ENCODE peak calls at places on chromosomes 1 and 21, in eight cellular contexts. T, O, M, V, Y, R, C and W are unnamed samples.

GRCh38 chr1:234760303-234760723 is 150.3 kb upstream of the IRF2BP2 start:
- DNase-seq in T (no peak), O (no peak), M (no peak), V (no peak), Y (no peak), R (no peak), C (no peak), W (no peak)

GRCh38 chr1:180680558-180681144 is 48.8 kb downstream of the XPR1 start:
- DNase-seq in T (no peak), O (no peak), M (no peak), V (no peak), Y (peak; percentile 82), R (no peak), C (no peak), W (no peak)

GRCh38 chr1:1090424-1091343 is 16.6 kb upstream of the RNF223 start:
- DNase-seq in T (no peak), O (no peak), M (no peak), V (no peak), Y (no peak), R (no peak), C (no peak), W (no peak)

GRCh38 chr1:151934048-151934493 is 24.8 kb upstream of the THEM4 start:
- DNase-seq in T (no peak), O (peak; percentile 54), M (no peak), V (peak; percentile 71), Y (peak; percentile 60), R (no peak), C (peak; percentile 33), W (peak; percentile 85)

GRCh38 chr1:167109125-167109524 is 15.2 kb downstream of the STYXL2 start:
- DNase-seq in T (no peak), O (no peak), M (no peak), V (no peak), Y (no peak), R (no peak), C (no peak), W (no peak)

GRCh38 chr1:1264868-1265272 is 8.8 kb downstream of the UBE2J2 start:
- DNase-seq in T (no peak), O (no peak), M (no peak), V (peak; percentile 28), Y (peak; percentile 100), R (no peak), C (no peak), W (no peak)

GRCh38 chr1:3775498-3776230 is 3.1 kb downstream of the SMIM1 start:
- DNase-seq in T (peak; percentile 80), O (peak; percentile 59), M (peak; percentile 49), V (no peak), Y (peak; percentile 59), R (peak; percentile 64), C (peak; percentile 53), W (peak; percentile 80)

GRCh38 chr1:1003618-1004419 is 3.9 kb upstream of the HES4 start:
- DNase-seq in T (no peak), O (no peak), M (peak; percentile 15), V (no peak), Y (no peak), R (no peak), C (no peak), W (no peak)

GRCh38 chr1:83769594-83770321 is 229.2 kb downstream of the TTLL7 start:
- DNase-seq in T (no peak), O (no peak), M (no peak), V (no peak), Y (no peak), R (no peak), C (no peak), W (no peak)

GRCh38 chr21:26804895-26805609 is 40.2 kb downstream of the ADAMTS1 start:
- DNase-seq in T (no peak), O (no peak), M (no peak), V (no peak), Y (peak; percentile 69), R (no peak), C (no peak), W (no peak)

GRCh38 chr1:226626577-226626956 is 78.0 kb downstream of the STUM start:
- DNase-seq in T (peak; percentile 80), O (peak; percentile 63), M (peak; percentile 87), V (peak; percentile 66), Y (peak; percentile 59), R (peak; percentile 51), C (peak; percentile 70), W (peak; percentile 76)

GRCh38 chr1:41714613-41715389 is 203.9 kb downstream of the HIVEP3 start:
- DNase-seq in T (no peak), O (no peak), M (no peak), V (no peak), Y (no peak), R (no peak), C (no peak), W (no peak)

GRCh38 chr1:199265319-199265718 is 626.5 kb downstream of the PTPRC start:
- DNase-seq in T (no peak), O (no peak), M (no peak), V (no peak), Y (no peak), R (no peak), C (no peak), W (no peak)

GRCh38 chr1:17579951-17580939 is 40.7 kb downstream of the ARHGEF10L start:
- DNase-seq in T (no peak), O (no peak), M (no peak), V (no peak), Y (no peak), R (no peak), C (peak; percentile 82), W (no peak)

GRCh38 chr1:244460195-244460594 is 878 bp upstream of the CATSPERE start:
- DNase-seq in T (no peak), O (no peak), M (no peak), V (no peak), Y (no peak), R (no peak), C (no peak), W (peak; percentile 78)

GRCh38 chr1:234647245-234647644 is 37.3 kb upstream of the IRF2BP2 start:
- DNase-seq in T (no peak), O (no peak), M (no peak), V (no peak), Y (no peak), R (no peak), C (peak; percentile 52), W (no peak)

GRCh38 chr1:116561563-116561962 is 9.3 kb downstream of the CD58 start:
- DNase-seq in T (no peak), O (no peak), M (no peak), V (no peak), Y (no peak), R (no peak), C (no peak), W (no peak)

GRCh38 chr1:116558140-116558549 is 12.7 kb downstream of the CD58 start:
- DNase-seq in T (no peak), O (no peak), M (no peak), V (no peak), Y (no peak), R (no peak), C (no peak), W (no peak)

GRCh38 chr1:116560704-116561490 is 9.9 kb downstream of the CD58 start:
- DNase-seq in T (no peak), O (no peak), M (no peak), V (no peak), Y (no peak), R (no peak), C (no peak), W (no peak)

GRCh38 chr1:116557323-116557878 is 13.4 kb downstream of the CD58 start:
- DNase-seq in T (no peak), O (no peak), M (no peak), V (no peak), Y (no peak), R (no peak), C (no peak), W (no peak)

GRCh38 chr1:116559304-116559761 is 11.5 kb downstream of the CD58 start:
- DNase-seq in T (no peak), O (no peak), M (no peak), V (no peak), Y (no peak), R (no peak), C (no peak), W (no peak)
- TF ChIP-seq POLR2A in T (no peak), O (no peak), M (no peak), V (no peak), Y (no peak), R (no peak), C (no peak), W (no peak)

GRCh38 chr1:77781683-77782082 is 2.2 kb downstream of the MIGA1 start:
- DNase-seq in T (no peak), O (no peak), M (no peak), V (no peak), Y (no peak), R (no peak), C (no peak), W (no peak)

GRCh38 chr1:77783141-77783540 is 3.7 kb downstream of the MIGA1 start:
- DNase-seq in T (no peak), O (no peak), M (no peak), V (no peak), Y (no peak), R (no peak), C (no peak), W (no peak)

GRCh38 chr1:77776007-77776725 is 3.3 kb upstream of the MIGA1 start:
- DNase-seq in T (no peak), O (no peak), M (no peak), V (no peak), Y (peak; percentile 6), R (no peak), C (no peak), W (no peak)

GRCh38 chr1:77779529-77780281 is at the start of gene MIGA1:
- DNase-seq in T (peak; percentile 84), O (peak; percentile 57), M (peak; percentile 85), V (peak; percentile 90), Y (peak; percentile 88), R (peak; percentile 85), C (peak; percentile 93), W (peak; percentile 90)
- TF ChIP-seq POLR2A in T (no peak), O (peak; percentile 54), M (no peak), V (peak; percentile 13), Y (no peak), R (peak; percentile 44), C (peak; percentile 88), W (peak; percentile 30)

GRCh38 chr21:42426424-42426823 is 22.7 kb downstream of the UBASH3A start:
- DNase-seq in T (no peak), O (no peak), M (no peak), V (no peak), Y (no peak), R (no peak), C (no peak), W (no peak)

GRCh38 chr21:42424848-42425602 is 21.3 kb downstream of the UBASH3A start:
- DNase-seq in T (no peak), O (no peak), M (no peak), V (peak; percentile 44), Y (no peak), R (no peak), C (no peak), W (no peak)

GRCh38 chr21:42423685-42424084 is 20.0 kb downstream of the UBASH3A start:
- DNase-seq in T (no peak), O (no peak), M (no peak), V (no peak), Y (no peak), R (no peak), C (no peak), W (no peak)

GRCh38 chr21:42426876-42427480 is 23.3 kb downstream of the UBASH3A start:
- DNase-seq in T (no peak), O (no peak), M (no peak), V (no peak), Y (no peak), R (no peak), C (no peak), W (no peak)

GRCh38 chr21:42425603-42425985 is 21.9 kb downstream of the UBASH3A start:
- DNase-seq in T (no peak), O (no peak), M (no peak), V (no peak), Y (no peak), R (no peak), C (no peak), W (no peak)
- TF ChIP-seq POLR2A in T (no peak), O (no peak), M (no peak), V (no peak), Y (no peak), R (no peak), C (no peak), W (no peak)

GRCh38 chr21:39387461-39388037 is 38.7 kb upstream of the HMGN1 start:
- DNase-seq in T (peak; percentile 94), O (peak; percentile 82), M (peak; percentile 91), V (peak; percentile 88), Y (peak; percentile 81), R (peak; percentile 60), C (peak; percentile 89), W (peak; percentile 90)
- TF ChIP-seq POLR2A in T (no peak), O (peak; percentile 7), M (no peak), V (peak; percentile 53), Y (no peak), R (no peak), C (peak; percentile 10), W (no peak)